ENCODE peak calls at places on chromosomes 2 and 18, in seven cellular contexts. T, N, L, D, X, U and O are unnamed samples.
A peak's percentile ranks its signal among the peaks of the same experiment; 100 is the strongest.

GRCh38 chr2:70115646-70116442 is 28.6 kb downstream of the PCBP1 start:
- DNase-seq in N (no peak), L (no peak), X (peak; percentile 34), T (peak; percentile 38), U (no peak), D (no peak), O (no peak)

GRCh38 chr18:55477537-55478300 is 110.3 kb downstream of the TCF4 start:
- DNase-seq in T (no peak), L (no peak), X (no peak), D (peak; percentile 45), N (no peak), U (peak; percentile 29), O (no peak)

GRCh38 chr2:29910465-29910864 is 10.9 kb downstream of the ALK start:
- DNase-seq in L (no peak), D (peak; percentile 52), T (no peak), N (no peak), U (no peak), X (no peak), O (no peak)

GRCh38 chr2:179562330-179562885 is 297.8 kb upstream of the SESTD1 start:
- DNase-seq in X (no peak), D (no peak), T (no peak), U (no peak), N (no peak), L (no peak), O (peak; percentile 25)

GRCh38 chr2:133568598-133568997 is 335 bp upstream of the NCKAP5 start:
- DNase-seq in N (no peak), D (peak; percentile 60), U (no peak), X (no peak), T (no peak), L (no peak), O (no peak)

GRCh38 chr2:176398783-176399182 is 129.5 kb downstream of the MTX2 start:
- DNase-seq in D (peak; percentile 59), X (no peak), L (no peak), N (no peak), U (no peak), T (no peak), O (no peak)

GRCh38 chr2:95333888-95334338 is 36.8 kb downstream of the KCNIP3 start:
- DNase-seq in X (peak; percentile 34), U (peak; percentile 97), N (no peak), T (no peak), D (peak; percentile 99), L (peak; percentile 46), O (no peak)

GRCh38 chr18:4074647-4075046 is 380.5 kb downstream of the DLGAP1 start:
- DNase-seq in N (no peak), X (no peak), L (no peak), T (no peak), D (no peak), U (no peak), O (no peak)

GRCh38 chr2:37560863-37561614 is 110.4 kb downstream of the CDC42EP3 start:
- DNase-seq in X (no peak), D (peak; percentile 38), L (no peak), T (no peak), U (no peak), N (no peak), O (no peak)

GRCh38 chr18:31424383-31424988 is 23.1 kb upstream of the DSG3 start:
- DNase-seq in L (no peak), U (no peak), X (peak; percentile 61), T (no peak), N (no peak), D (peak; percentile 46), O (peak; percentile 67)

GRCh38 chr2:238973038-238973772 is 125.3 kb downstream of the TWIST2 start:
- DNase-seq in T (no peak), U (no peak), D (peak; percentile 62), N (no peak), X (no peak), L (no peak), O (no peak)

GRCh38 chr18:22110482-22110924 is 58.9 kb upstream of the GATA6 start:
- DNase-seq in N (no peak), X (no peak), D (no peak), T (no peak), L (no peak), U (no peak), O (peak; percentile 67)

GRCh38 chr2:204950695-204951094 is 405.4 kb downstream of the PARD3B start:
- DNase-seq in L (no peak), U (no peak), X (no peak), N (no peak), D (peak; percentile 77), T (no peak), O (no peak)

GRCh38 chr2:73291461-73292315 is 1.7 kb downstream of the EGR4 start:
- DNase-seq in L (peak; percentile 47), D (no peak), X (no peak), T (no peak), N (no peak), U (no peak), O (peak; percentile 79)

GRCh38 chr2:73107211-73107926 is 5.4 kb downstream of the RAB11FIP5 start:
- DNase-seq in L (no peak), N (no peak), U (no peak), X (peak; percentile 53), D (no peak), T (no peak), O (no peak)

GRCh38 chr2:12884713-12885282 is 168.1 kb downstream of the TRIB2 start:
- DNase-seq in N (peak; percentile 3), U (no peak), T (peak; percentile 69), D (peak; percentile 68), L (no peak), X (no peak), O (no peak)

GRCh38 chr18:5980721-5981120 is 85.4 kb upstream of the TMEM200C start:
- DNase-seq in X (no peak), N (no peak), L (no peak), U (no peak), T (no peak), D (no peak), O (no peak)

DNA sequence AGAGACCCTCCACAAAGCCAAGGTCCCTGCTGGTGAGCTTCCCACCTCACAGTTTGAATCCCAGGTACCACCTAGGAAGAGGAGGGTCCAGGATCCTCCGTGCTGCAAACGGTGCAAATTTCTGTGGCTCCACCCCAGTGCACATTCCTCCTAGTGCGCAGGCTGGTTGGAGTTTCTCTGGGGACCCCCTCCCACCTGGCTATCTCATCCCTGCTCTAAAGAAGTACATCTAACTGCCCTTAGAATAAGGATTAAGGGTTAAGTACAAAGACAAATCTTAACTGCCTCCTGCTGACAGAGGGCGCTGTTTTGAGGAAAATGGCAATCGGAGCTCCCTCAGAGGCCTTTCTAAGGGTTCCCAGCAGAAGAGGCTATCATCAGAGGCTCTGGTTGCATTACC is 109.6 kb upstream of the FSIP2 start:
- DNase-seq in X (peak; percentile 68), N (no peak), D (peak; percentile 54), T (no peak), U (no peak), L (no peak), O (peak; percentile 56)
- TF ChIP-seq CTCF in X (peak; percentile 40), N (no peak), D (peak; percentile 71), T (no peak), U (no peak), L (no peak), O (peak; percentile 61)

GRCh38 chr2:202693503-202693902 is 58.7 kb downstream of the FAM117B start:
- DNase-seq in X (no peak), T (no peak), D (no peak), N (no peak), L (no peak), U (no peak), O (no peak)

GRCh38 chr2:202700075-202700901 is 65.5 kb downstream of the FAM117B start:
- DNase-seq in T (no peak), L (no peak), X (no peak), U (no peak), N (no peak), D (no peak), O (no peak)

GRCh38 chr2:202689898-202690297 is 55.1 kb downstream of the FAM117B start:
- DNase-seq in T (no peak), L (no peak), X (no peak), N (no peak), U (no peak), D (no peak), O (no peak)

GRCh38 chr2:202690321-202690900 is 55.6 kb downstream of the FAM117B start:
- DNase-seq in U (no peak), N (no peak), D (no peak), X (no peak), T (no peak), L (no peak), O (no peak)

DNA sequence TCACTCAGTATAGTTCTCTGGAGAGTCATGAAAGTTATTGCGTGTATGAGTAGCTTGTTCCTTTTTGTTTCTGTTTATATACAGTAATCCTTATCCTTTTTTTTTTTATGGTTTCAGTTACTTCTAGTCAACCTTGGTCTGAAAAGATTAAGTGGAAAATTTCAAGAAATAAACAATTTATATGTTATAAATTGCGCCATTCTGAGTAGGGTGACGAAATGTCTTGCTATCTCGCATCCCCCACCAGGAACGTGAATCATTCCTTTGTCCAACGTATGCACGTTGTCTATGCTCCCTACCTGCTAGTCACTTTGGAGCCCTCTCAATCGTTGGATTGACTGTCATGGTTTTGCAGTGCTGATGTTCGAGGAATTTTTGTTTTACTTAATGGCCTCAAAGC is 60.4 kb downstream of the FAM117B start:
- DNase-seq in N (no peak), U (no peak), L (no peak), T (no peak), D (no peak), X (no peak), O (no peak)
- H3K4me1 ChIP-seq in N (no peaks in the 10 kb centered on the region), U (no peaks in the 10 kb centered on the region), L (no peaks in the 10 kb centered on the region), T (no peaks in the 10 kb centered on the region), D (no peaks in the 10 kb centered on the region), X (no peaks in the 10 kb centered on the region), O (no peaks in the 10 kb centered on the region)

GRCh38 chr2:173550143-173550542 is 195.5 kb downstream of the CDCA7 start:
- DNase-seq in T (no peak), N (no peak), L (no peak), X (no peak), U (no peak), D (peak; percentile 63), O (no peak)
- TF ChIP-seq CTCF in T (no peak), N (no peak), L (no peak), X (no peak), U (no peak), D (no peak), O (no peak)

DNA sequence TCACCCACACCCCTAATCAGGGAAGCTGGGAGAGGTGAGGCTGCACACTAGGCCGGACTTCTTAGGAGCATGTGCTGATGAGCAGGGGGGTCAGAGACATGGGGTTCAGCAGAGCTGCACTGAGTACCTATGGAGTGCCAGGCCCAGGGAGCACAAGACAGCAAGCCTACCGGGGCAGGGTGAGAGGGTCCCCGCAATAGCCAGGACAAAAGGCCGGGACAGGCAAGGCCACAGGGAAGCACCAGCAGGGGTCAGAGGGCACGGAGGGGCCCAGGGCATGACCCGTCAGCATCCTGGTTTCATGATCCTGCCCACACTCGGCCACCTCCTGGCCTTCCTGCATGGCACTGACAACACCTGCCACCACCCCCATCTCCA is 73.5 kb downstream of the TNS1 start:
- DNase-seq in X (no peak), D (no peak), L (peak; percentile 56), U (no peak), T (no peak), N (no peak), O (no peak)
- H3K4me1 ChIP-seq in X (peaks cover 64% of the 10 kb centered on the region), D (no peaks in the 10 kb centered on the region), L (peaks cover 100% of the 10 kb centered on the region), U (peaks cover 26% of the 10 kb centered on the region), T (peaks cover 100% of the 10 kb centered on the region), N (peaks cover 87% of the 10 kb centered on the region), O (peaks cover 5% of the 10 kb centered on the region)

DNA sequence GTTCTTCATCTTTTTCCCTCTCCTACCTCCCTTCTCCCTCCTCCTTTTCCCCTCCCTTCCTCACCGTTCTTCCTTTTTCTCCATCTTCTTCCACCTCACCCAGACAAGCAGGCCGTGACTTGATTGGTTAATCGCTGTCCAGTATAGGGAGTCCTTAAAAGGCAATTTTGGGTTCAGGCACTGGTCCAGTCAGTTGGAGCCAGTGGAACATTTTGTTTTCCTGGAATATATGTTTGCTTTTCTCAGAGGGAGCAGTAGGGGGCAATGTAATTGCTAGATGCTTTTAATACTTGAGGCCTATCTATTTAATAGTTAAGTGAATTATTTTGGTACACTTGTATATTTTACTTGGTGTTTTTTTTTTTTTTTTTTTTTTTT is 15.0 kb downstream of the ELAC1 start:
- DNase-seq in T (no peak), N (no peak), L (no peak), X (no peak), D (no peak), U (peak; percentile 16), O (no peak)
- TF ChIP-seq CTCF in T (no peak), N (no peak), L (no peak), X (no peak), D (no peak), U (no peak), O (no peak)